ENCODE peak calls at places on chromosomes 12 and 14, in five cellular contexts. X, O, U, Y and Z are unnamed samples.
A peak's percentile ranks its signal among the peaks of the same experiment; 100 is the strongest.

GRCh38 chr12:64609543-64610091 is 678 bp upstream of the RASSF3 start:
- DNase-seq in O (no peak), Y (no peak), U (no peak), X (no peak), Z (no peak)

GRCh38 chr12:106296179-106296877 is 6.2 kb upstream of the TCP11L2 start:
- DNase-seq in O (no peak), Y (no peak), X (no peak), U (no peak), Z (no peak)

GRCh38 chr14:55799523-55800095 is 219.6 kb downstream of the KTN1 start:
- DNase-seq in X (no peak), Y (peak; percentile 19), O (no peak), U (no peak), Z (no peak)

GRCh38 chr12:27807063-27807703 is 27.1 kb upstream of the MANSC4 start:
- DNase-seq in X (no peak), O (no peak), Y (no peak), U (no peak), Z (no peak)

GRCh38 chr12:52691076-52691764 is 11.0 kb upstream of the KRT1 start:
- DNase-seq in O (no peak), X (no peak), U (no peak), Y (peak; percentile 22), Z (no peak)

GRCh38 chr12:118035194-118036041 is 18.9 kb downstream of the RFC5 start:
- DNase-seq in X (no peak), Y (no peak), U (peak; percentile 90), O (no peak), Z (peak; percentile 30)

GRCh38 chr12:114848661-114849060 is 164.7 kb upstream of the TBX3 start:
- DNase-seq in O (no peak), X (no peak), Y (no peak), U (no peak), Z (no peak)

GRCh38 chr14:96165493-96166474 is 38.9 kb upstream of the BDKRB2 start:
- DNase-seq in X (no peak), U (no peak), O (no peak), Y (no peak), Z (no peak)

GRCh38 chr12:79454338-79454777 is 236.4 kb downstream of the PAWR start:
- DNase-seq in U (no peak), O (no peak), Y (no peak), X (no peak), Z (no peak)

GRCh38 chr14:72416081-72416849 is 477.6 kb downstream of the DPF3 start:
- DNase-seq in Y (no peak), X (no peak), U (no peak), O (no peak), Z (no peak)

GRCh38 chr14:51677276-51677675 is 25.6 kb downstream of the FRMD6 start:
- DNase-seq in Y (no peak), X (no peak), U (no peak), O (no peak), Z (no peak)

GRCh38 chr12:104551313-104551931 is 94.7 kb downstream of the CHST11 start:
- DNase-seq in O (peak; percentile 32), X (no peak), U (no peak), Y (no peak), Z (no peak)

GRCh38 chr14:93969082-93969828 is 7.1 kb downstream of the ASB2 start:
- DNase-seq in Y (no peak), O (no peak), X (no peak), U (no peak), Z (no peak)
- TF ChIP-seq POLR2AphosphoS5 in Y (no peak), O (no peak), X (no peak), U (no peak), Z (no peak)

GRCh38 chr12:109880049-109880931 is at the start of gene GLTP:
- DNase-seq in Y (peak; percentile 99), X (peak; percentile 79), O (peak; percentile 91), U (no peak), Z (peak; percentile 97)
- TF ChIP-seq POLR2A in Y (no peak), X (peak; percentile 27), O (no peak), U (peak; percentile 75), Z (no peak)

GRCh38 chr14:102920273-102920997 is 2.0 kb upstream of the AMN start:
- DNase-seq in X (no peak), O (no peak), U (no peak), Y (no peak), Z (no peak)
- TF ChIP-seq POLR2AphosphoS5 in X (no peak), O (no peak), U (no peak), Y (no peak), Z (no peak)

GRCh38 chr12:645563-646071 is 17.6 kb downstream of the NINJ2 start:
- DNase-seq in Y (no peak), U (no peak), O (peak; percentile 38), X (no peak), Z (no peak)

GRCh38 chr12:642633-643477 is 20.4 kb downstream of the NINJ2 start:
- DNase-seq in X (peak; percentile 66), O (peak; percentile 78), Y (peak; percentile 91), U (no peak), Z (peak; percentile 80)

GRCh38 chr12:644818-645552 is 18.3 kb downstream of the NINJ2 start:
- DNase-seq in O (no peak), Y (no peak), U (no peak), X (no peak), Z (no peak)

GRCh38 chr12:644293-644639 is 19.0 kb downstream of the NINJ2 start:
- DNase-seq in X (no peak), O (no peak), U (no peak), Y (no peak), Z (no peak)

DNA sequence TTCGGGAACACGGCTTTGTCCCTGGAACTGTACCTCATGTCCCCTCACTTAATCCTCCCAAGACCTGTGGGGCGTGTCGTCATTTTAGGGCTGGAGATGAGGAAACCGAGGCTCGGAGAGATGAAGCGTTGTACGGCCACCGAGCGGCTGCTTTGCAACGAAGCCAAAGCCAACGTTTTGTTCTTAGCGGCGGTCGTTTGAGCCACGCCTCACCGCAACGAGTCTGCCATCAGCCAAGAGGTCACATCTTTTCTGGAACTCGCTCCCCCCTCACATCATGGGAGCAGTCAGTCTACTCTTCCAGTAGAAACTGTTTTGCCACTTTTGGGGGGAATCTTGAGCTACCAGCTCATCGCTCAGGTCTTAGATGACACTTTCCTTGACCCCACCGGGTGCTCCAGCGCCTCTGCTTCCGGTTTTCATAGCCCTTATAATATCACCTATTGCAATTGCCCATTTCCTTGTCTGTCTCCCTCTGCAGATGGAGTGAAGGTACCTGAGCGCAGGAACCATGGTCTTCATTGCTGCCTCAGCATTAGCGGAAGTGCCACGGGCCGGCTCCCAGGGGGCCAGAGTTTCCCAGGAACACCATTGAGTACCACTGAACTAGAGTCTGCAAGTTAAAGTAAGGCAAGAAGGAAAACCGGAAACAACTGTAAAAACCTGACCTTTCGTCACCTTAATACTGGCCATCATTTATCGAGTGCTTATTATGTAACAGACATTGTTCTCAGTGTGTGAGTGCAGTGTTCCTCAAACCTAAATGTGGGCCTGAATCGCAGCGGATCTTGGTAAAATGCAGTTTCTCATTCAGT is 19.6 kb downstream of the NINJ2 start:
- DNase-seq in Y (peak; percentile 18), X (no peak), O (peak; percentile 32), U (no peak), Z (no peak)
- TF ChIP-seq POLR2A in Y (peak; percentile 51), X (no peak), O (no peak), U (peak; percentile 78), Z (no peak)

GRCh38 chr14:23588884-23589598 is 10.5 kb upstream of the JPH4 start:
- DNase-seq in X (peak; percentile 90), Y (peak; percentile 92), U (peak; percentile 56), O (peak; percentile 96), Z (peak; percentile 80)
- TF ChIP-seq POLR2AphosphoS5 in X (peak; percentile 71), Y (peak; percentile 49), U (peak; percentile 63), O (no peak), Z (peak; percentile 29)

GRCh38 chr14:92748259-92749016 is at the start of gene LGMN:
- DNase-seq in O (peak; percentile 97), Y (peak; percentile 43), U (no peak), X (peak; percentile 97), Z (peak; percentile 82)
- TF ChIP-seq POLR2A in O (no peak), Y (no peak), U (peak; percentile 96), X (peak; percentile 99), Z (peak; percentile 77)